ENCODE peak calls at places on chromosomes 3 and 15, in ten cellular contexts. N is activated CD8-positive, alpha-beta memory T cell treated with anti-CD3 and anti-CD28 coated beads, Interleukin-2, amount 50 U/mL, for 48 hours; K is EL; Y is NCI-H1105 treated with DMSO at 0.1 percent for 48 hours; T is epithelial cell of proximal tubule; F is 8988T; P is stimulated activated CD8-positive, alpha-beta memory T cell treated with anti-CD3 and anti-CD28 coated beads, Interleukin-15, amount 100 ng/mL, for 24 hours; S is upper lobe of left lung; Q is iris pigment epithelial cell; D is iPS-NIHi11. L is an unnamed sample.

GRCh38 chr3:9769426-9770275 is at the start of gene CAMK1:
- DNase-seq in N (peak), K (peak), Y (peak), T (no peak), F (peak), P (no peak), S (peak), Q (peak), D (peak), L (peak)

GRCh38 chr3:48694610-48695051 is 8.9 kb upstream of the NCKIPSD start:
- DNase-seq in N (no peak), K (peak), Y (no peak), T (peak), F (no peak), P (no peak), S (peak), Q (peak), D (no peak), L (peak)

GRCh38 chr3:39440316-39440715 is 27.2 kb upstream of the MOBP start:
- DNase-seq in N (no peak), K (no peak), Y (no peak), T (no peak), F (no peak), P (no peak), S (no peak), Q (no peak), D (no peak), L (no peak)

GRCh38 chr3:170989100-170989648 is 37.3 kb downstream of the SLC2A2 start:
- DNase-seq in N (no peak), K (no peak), Y (no peak), T (no peak), F (no peak), P (no peak), S (no peak), Q (no peak), D (no peak), L (no peak)

GRCh38 chr15:36798366-36798765 is 218.9 kb downstream of the CDIN1 start:
- DNase-seq in N (no peak), K (peak), Y (no peak), T (peak), F (no peak), P (no peak), S (no peak), Q (peak), D (no peak), L (no peak)

GRCh38 chr15:27179789-27180188 is 208.8 kb downstream of the GABRG3 start:
- DNase-seq in N (no peak), K (no peak), Y (no peak), T (no peak), F (no peak), P (no peak), S (no peak), Q (no peak), D (no peak), L (peak)

GRCh38 chr3:141643391-141643790 is 94.7 kb upstream of the RNF7 start:
- DNase-seq in N (no peak), K (peak), Y (no peak), T (peak), F (no peak), P (no peak), S (no peak), Q (peak), D (no peak), L (no peak)

GRCh38 chr3:177236704-177237103 is 39.4 kb upstream of the TBL1XR1 start:
- DNase-seq in N (peak), K (no peak), Y (no peak), T (no peak), F (no peak), P (no peak), S (no peak), Q (peak), D (no peak), L (no peak)

GRCh38 chr15:82966671-82967071 is 14.2 kb upstream of the HOMER2 start:
- DNase-seq in N (no peak), K (no peak), Y (no peak), T (no peak), F (no peak), P (no peak), S (no peak), Q (no peak), D (no peak), L (no peak)

GRCh38 chr15:92920595-92921169 is 20.6 kb downstream of the CHD2 start:
- DNase-seq in N (no peak), K (no peak), Y (no peak), T (no peak), F (no peak), P (no peak), S (no peak), Q (no peak), D (no peak), L (no peak)

GRCh38 chr3:48057521-48057920 is 41.3 kb upstream of the MAP4 start:
- DNase-seq in N (no peak), K (no peak), Y (no peak), T (no peak), F (no peak), P (no peak), S (no peak), Q (peak), D (no peak), L (no peak)

GRCh38 chr15:86863226-86863915 is 783.7 kb downstream of the AGBL1 start:
- DNase-seq in N (no peak), K (peak), Y (no peak), T (no peak), F (no peak), P (no peak), S (no peak), Q (peak), D (no peak), L (no peak)

GRCh38 chr3:115146032-115146417 is 1.1 kb downstream of the ZBTB20 start:
- DNase-seq in N (peak), K (peak), Y (peak), T (peak), F (peak), P (no peak), S (peak), Q (peak), D (peak), L (peak)

GRCh38 chr3:49132437-49133225 is at the start of gene LAMB2:
- DNase-seq in N (no peak), K (peak), Y (peak), T (no peak), F (peak), P (no peak), S (peak), Q (peak), D (peak), L (peak)

GRCh38 chr15:44535509-44536297 is 1.2 kb upstream of the EIF3J start:
- DNase-seq in N (no peak), K (no peak), Y (peak), T (no peak), F (no peak), P (no peak), S (peak), Q (no peak), D (peak), L (peak)

GRCh38 chr3:29353807-29354206 is 72.9 kb downstream of the RBMS3 start:
- DNase-seq in N (no peak), K (no peak), Y (no peak), T (no peak), F (no peak), P (no peak), S (no peak), Q (peak), D (no peak), L (no peak)

GRCh38 chr15:31435256-31435781 is 108.7 kb downstream of the KLF13 start:
- DNase-seq in N (peak), K (peak), Y (no peak), T (no peak), F (peak), P (no peak), S (peak), Q (peak), D (peak), L (no peak)

GRCh38 chr3:29906906-29907305 is 626.0 kb downstream of the RBMS3 start:
- DNase-seq in N (no peak), K (no peak), Y (no peak), T (no peak), F (no peak), P (no peak), S (no peak), Q (no peak), D (no peak), L (no peak)

GRCh38 chr15:58952751-58953150 is 19.3 kb upstream of the SLTM start:
- DNase-seq in N (no peak), K (peak), Y (peak), T (no peak), F (no peak), P (no peak), S (no peak), Q (peak), D (no peak), L (no peak)

GRCh38 chr3:27134165-27134796 is 234.9 kb downstream of the NEK10 start:
- DNase-seq in N (peak), K (peak), Y (peak), T (no peak), F (peak), P (peak), S (peak), Q (peak), D (peak), L (peak)

GRCh38 chr15:31306036-31306425 is 20.6 kb upstream of the KLF13 start:
- DNase-seq in N (no peak), K (no peak), Y (no peak), T (no peak), F (no peak), P (no peak), S (no peak), Q (no peak), D (no peak), L (no peak)

L was measured in NCI-H345.